ENCODE peak calls at places on chromosomes 11 and 22, in six cellular contexts. L, H, S, X, Z and G are unnamed samples.
A peak's percentile ranks its signal among the peaks of the same experiment; 100 is the strongest.

GRCh38 chr22:49869855-49870712 is 16.4 kb downstream of the ZBED4 start:
- DNase-seq in L (no peak), H (no peak), S (no peak), X (no peak), Z (no peak), G (no peak)

GRCh38 chr11:124069429-124070401 is 28.6 kb upstream of the OR10G7 start:
- DNase-seq in L (peak; percentile 50), H (peak; percentile 42), S (peak; percentile 31), X (peak; percentile 24), Z (peak; percentile 47), G (peak; percentile 61)

GRCh38 chr11:17646451-17647145 is 72.8 kb upstream of the MYOD1 start:
- DNase-seq in L (no peak), H (no peak), S (no peak), X (peak; percentile 3), Z (no peak), G (no peak)

GRCh38 chr11:120209750-120210650 is 832 bp upstream of the OAF start:
- DNase-seq in L (no peak), H (no peak), S (no peak), X (no peak), Z (no peak), G (no peak)

GRCh38 chr11:120707098-120707497 is 195.6 kb downstream of the GRIK4 start:
- DNase-seq in L (no peak), H (no peak), S (no peak), X (no peak), Z (peak; percentile 44), G (no peak)

GRCh38 chr11:73342633-73343032 is 33.6 kb upstream of the RELT start:
- DNase-seq in L (no peak), H (no peak), S (no peak), X (no peak), Z (no peak), G (peak; percentile 74)

GRCh38 chr11:48034926-48035876 is 54.8 kb downstream of the PTPRJ start:
- DNase-seq in L (peak; percentile 40), H (no peak), S (no peak), X (no peak), Z (no peak), G (no peak)

GRCh38 chr22:30196867-30197336 is 49.7 kb downstream of the LIF start:
- DNase-seq in L (no peak), H (no peak), S (no peak), X (no peak), Z (no peak), G (no peak)

GRCh38 chr22:32775957-32776356 is 25.5 kb upstream of the TIMP3 start:
- DNase-seq in L (no peak), H (no peak), S (no peak), X (no peak), Z (no peak), G (no peak)

GRCh38 chr22:48957987-48958321 is 869.7 kb downstream of the BRD1 start:
- DNase-seq in L (no peak), H (no peak), S (no peak), X (no peak), Z (no peak), G (no peak)

GRCh38 chr22:30340911-30341685 is 14.4 kb upstream of the TBC1D10A start:
- DNase-seq in L (no peak), H (no peak), S (no peak), X (no peak), Z (no peak), G (no peak)

GRCh38 chr22:40673017-40673416 is 6.3 kb upstream of the MCHR1 start:
- DNase-seq in L (no peak), H (no peak), S (no peak), X (no peak), Z (no peak), G (no peak)

GRCh38 chr11:75499423-75500305 is 26.1 kb downstream of the GDPD5 start:
- DNase-seq in L (peak; percentile 49), H (no peak), S (peak; percentile 90), X (no peak), Z (peak; percentile 95), G (no peak)

GRCh38 chr11:16611395-16612233 is 126.8 kb upstream of the C11orf58 start:
- DNase-seq in L (no peak), H (no peak), S (no peak), X (peak; percentile 15), Z (no peak), G (peak; percentile 40)

GRCh38 chr11:12818333-12819015 is 144.3 kb downstream of the TEAD1 start:
- DNase-seq in L (no peak), H (no peak), S (no peak), X (no peak), Z (peak; percentile 83), G (no peak)

GRCh38 chr11:47271961-47272661 is 2.2 kb downstream of the MADD start:
- DNase-seq in L (peak; percentile 70), H (no peak), S (no peak), X (peak; percentile 49), Z (no peak), G (peak; percentile 38)

GRCh38 chr11:114782650-114783310 is 104.5 kb downstream of the NXPE2 start:
- DNase-seq in L (no peak), H (no peak), S (no peak), X (no peak), Z (no peak), G (no peak)

GRCh38 chr11:125756050-125756449 is 10.0 kb downstream of the PATE1 start:
- DNase-seq in L (no peak), H (no peak), S (no peak), X (no peak), Z (no peak), G (no peak)

GRCh38 chr11:5666396-5666780 is 18.5 kb downstream of the TRIM5 start:
- DNase-seq in L (no peak), H (no peak), S (no peak), X (no peak), Z (no peak), G (no peak)

GRCh38 chr22:49548356-49549202 is 279.1 kb downstream of the BRD1 start:
- DNase-seq in L (no peak), H (no peak), S (no peak), X (no peak), Z (no peak), G (no peak)

GRCh38 chr11:17725174-17725573 is 5.8 kb downstream of the MYOD1 start:
- DNase-seq in L (no peak), H (no peak), S (no peak), X (no peak), Z (no peak), G (no peak)

GRCh38 chr11:66219846-66220565 is 48.4 kb upstream of the RAB1B start:
- DNase-seq in L (no peak), H (no peak), S (no peak), X (no peak), Z (no peak), G (no peak)

DNA sequence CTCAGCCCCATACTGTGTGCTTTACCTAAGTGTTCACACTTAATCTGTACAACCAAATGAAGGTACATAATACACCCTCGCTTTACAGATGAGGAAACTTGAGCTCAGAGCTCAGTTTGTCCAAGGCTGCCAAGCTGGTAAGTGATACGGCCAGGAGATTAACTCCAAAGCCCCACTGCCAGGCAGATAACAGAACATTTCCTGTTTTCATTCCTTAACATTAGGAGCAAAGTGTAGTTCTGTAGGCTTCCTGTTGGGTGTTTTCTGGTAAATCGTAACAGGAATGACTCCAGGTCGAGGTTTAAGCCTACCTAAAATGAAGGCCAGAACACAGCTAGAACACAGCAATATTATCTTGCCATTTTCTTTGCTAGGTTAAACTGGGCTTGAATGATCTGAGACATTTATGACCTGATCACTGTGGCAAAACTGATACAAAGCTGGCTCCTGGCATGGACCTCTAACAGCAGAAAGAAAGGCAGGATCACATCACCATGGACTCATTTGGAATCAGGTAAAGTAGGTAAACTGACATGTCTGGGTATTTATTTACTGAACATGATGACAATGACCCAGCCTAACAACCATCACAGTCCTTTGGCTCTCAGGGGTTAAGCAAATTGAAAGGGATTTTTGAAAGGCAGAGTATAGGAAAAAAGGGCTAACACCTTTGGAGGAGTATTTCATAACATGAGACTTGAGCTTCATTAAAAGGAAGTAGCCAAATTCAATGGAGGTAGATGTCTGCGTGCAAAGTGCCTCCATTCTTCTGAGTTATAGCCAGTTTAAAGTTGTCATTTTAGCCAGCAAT is 3.9 kb upstream of the NUP50 start:
- DNase-seq in L (peak; percentile 66), H (no peak), S (no peak), X (no peak), Z (no peak), G (no peak)
- TF ChIP-seq CTCF in L (no peak), H (no peak), S (no peak), X (no peak), Z (peak; percentile 17), G (no peak)

DNA sequence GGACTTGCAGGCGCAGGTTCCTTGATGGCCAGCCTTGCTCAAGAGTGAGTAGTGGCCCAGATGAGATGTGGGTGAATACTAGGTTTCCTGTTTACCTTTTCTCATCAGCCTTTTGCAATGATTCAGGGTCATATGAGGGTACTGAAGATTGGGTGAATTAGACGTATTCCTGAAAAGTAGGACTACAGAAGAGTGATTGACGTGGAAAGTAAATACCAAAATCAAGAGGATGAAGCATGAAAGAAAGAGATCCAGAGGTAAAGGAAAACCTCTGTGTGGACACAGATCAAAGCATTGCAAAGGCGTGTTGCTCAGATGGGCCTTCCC is 59.9 kb downstream of the CYB5R2 start:
- DNase-seq in L (no peak), H (no peak), S (no peak), X (no peak), Z (no peak), G (no peak)
- TF ChIP-seq CTCF in L (no peak), H (no peak), S (no peak), X (no peak), Z (no peak), G (no peak)

DNA sequence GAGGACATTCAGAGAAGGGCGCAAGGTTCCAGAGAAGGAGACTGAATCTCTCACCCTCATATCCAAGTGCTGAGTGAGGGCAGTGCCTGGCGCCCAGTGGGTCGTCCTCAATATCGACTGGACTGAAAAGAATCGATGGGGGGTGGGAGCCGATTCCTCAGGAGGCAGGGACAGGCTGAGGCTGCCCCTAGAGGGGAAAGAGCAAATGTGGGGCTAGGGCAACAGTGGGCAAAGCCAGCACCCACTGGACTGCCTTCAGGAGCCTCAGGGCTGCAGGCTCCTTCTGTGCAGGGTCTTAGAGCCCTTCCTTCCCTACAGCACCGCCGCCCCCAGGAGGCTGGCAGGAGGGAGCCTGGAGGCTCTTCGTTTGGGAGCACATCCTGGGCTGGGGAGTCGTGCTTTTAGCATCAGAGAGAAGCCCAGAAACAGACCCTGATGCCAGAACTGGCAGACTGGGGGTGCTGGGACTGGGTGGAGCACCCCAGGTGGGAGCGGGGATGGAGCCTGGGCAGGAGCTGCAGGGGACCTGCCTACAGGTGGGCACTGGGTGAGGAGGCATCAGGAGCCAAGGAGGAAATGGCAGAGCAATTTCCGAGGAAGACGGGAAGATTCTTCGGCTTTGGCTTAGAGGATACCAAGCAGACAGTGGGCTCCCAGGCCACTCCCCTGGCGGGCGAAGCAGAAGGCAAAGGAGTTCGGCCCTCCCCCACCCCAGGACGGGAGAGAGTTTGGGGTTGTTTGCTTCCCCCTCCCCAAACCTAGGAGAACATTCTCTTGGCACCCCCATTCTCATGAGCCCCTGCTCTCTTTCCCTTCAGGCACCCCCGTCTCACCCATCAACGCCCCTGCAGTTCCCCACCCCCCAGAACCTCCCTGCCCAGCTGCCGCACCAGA is 1.2 kb downstream of the SYT7 start:
- DNase-seq in L (no peak), H (no peak), S (no peak), X (no peak), Z (no peak), G (no peak)
- TF ChIP-seq CTCF in L (no peak), H (no peak), S (no peak), X (no peak), Z (peak; percentile 45), G (no peak)

DNA sequence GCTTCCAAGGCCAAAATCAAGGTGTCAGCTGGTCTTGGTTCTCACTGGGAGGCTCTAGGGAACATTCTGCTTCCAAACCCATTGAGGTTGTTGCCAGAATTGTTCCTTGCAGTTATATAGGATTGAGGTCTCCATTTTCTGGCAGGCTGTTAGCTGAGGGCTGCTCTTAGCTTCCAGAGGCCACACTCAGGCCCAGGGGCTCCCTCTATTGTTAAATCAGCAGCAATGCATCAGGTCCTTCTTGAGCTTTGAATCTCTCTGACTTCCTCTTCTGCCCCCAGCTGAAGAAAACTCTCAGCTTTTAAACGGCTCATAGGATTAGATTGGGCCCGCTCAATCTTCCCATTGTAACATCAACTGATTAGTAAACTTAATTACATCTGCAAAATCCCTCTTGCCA is 39.3 kb upstream of the BSX start:
- DNase-seq in L (peak; percentile 16), H (peak; percentile 33), S (peak; percentile 21), X (peak; percentile 73), Z (peak; percentile 49), G (peak; percentile 39)
- TF ChIP-seq CTCF in L (no peak), H (peak; percentile 73), S (peak; percentile 71), X (peak; percentile 50), Z (peak; percentile 73), G (peak; percentile 39)